ENCODE peak calls at places on chromosome 5, in five cellular contexts. U, W, R, L and G are unnamed samples. For H3K4me1, the result is how much of the 10 kb centered on the place peaks cover.

GRCh38 chr5:133824661-133825254 is 143.7 kb downstream of the C5orf15 start:
- DNase-seq in U (no peak), W (no peak), R (no peak), L (peak), G (no peak)

GRCh38 chr5:59732301-59732700 is 161.2 kb downstream of the PDE4D start:
- DNase-seq in U (no peak), W (no peak), R (no peak), L (no peak), G (no peak)

GRCh38 chr5:107418071-107418470 is 252.7 kb downstream of the EFNA5 start:
- DNase-seq in U (no peak), W (no peak), R (no peak), L (no peak), G (no peak)

GRCh38 chr5:110054240-110054639 is 364.5 kb downstream of the MAN2A1 start:
- DNase-seq in U (peak), W (peak), R (no peak), L (no peak), G (peak)

GRCh38 chr5:121979691-121980090 is 17.9 kb downstream of the SRFBP1 start:
- DNase-seq in U (peak), W (no peak), R (no peak), L (no peak), G (no peak)

GRCh38 chr5:134490925-134491271 is 34.6 kb upstream of the JADE2 start:
- DNase-seq in U (no peak), W (no peak), R (no peak), L (peak), G (no peak)

GRCh38 chr5:91499943-91500531 is 116.9 kb upstream of the ARRDC3 start:
- DNase-seq in U (peak), W (peak), R (peak), L (no peak), G (peak)

GRCh38 chr5:159104058-159104651 is 4.4 kb upstream of the EBF1 start:
- DNase-seq in U (peak), W (peak), R (peak), L (peak), G (peak)

GRCh38 chr5:23506329-23507236 is 826 bp upstream of the PRDM9 start:
- DNase-seq in U (peak), W (no peak), R (no peak), L (no peak), G (peak)

GRCh38 chr5:110441035-110441434 is 285.4 kb downstream of the TMEM232 start:
- DNase-seq in U (peak), W (peak), R (peak), L (no peak), G (peak)

GRCh38 chr5:84242286-84242685 is 142.4 kb downstream of the EDIL3 start:
- DNase-seq in U (no peak), W (peak), R (no peak), L (no peak), G (peak)

GRCh38 chr5:168874713-168875380 is 295.7 kb upstream of the PANK3 start:
- DNase-seq in U (peak), W (no peak), R (no peak), L (no peak), G (peak)

GRCh38 chr5:38825494-38825893 is 20.3 kb upstream of the OSMR start:
- DNase-seq in U (no peak), W (no peak), R (no peak), L (no peak), G (peak)

GRCh38 chr5:37553720-37554402 is 174.7 kb downstream of the WDR70 start:
- DNase-seq in U (no peak), W (peak), R (no peak), L (no peak), G (peak)

GRCh38 chr5:82352146-82352791 is 74.1 kb upstream of the RPS23 start:
- DNase-seq in U (no peak), W (peak), R (no peak), L (no peak), G (peak)

GRCh38 chr5:158718738-158719505 is 380.8 kb downstream of the EBF1 start:
- DNase-seq in U (no peak), W (peak), R (no peak), L (no peak), G (peak)

GRCh38 chr5:149134778-149135169 is 6.5 kb upstream of the ABLIM3 start:
- DNase-seq in U (no peak), W (no peak), R (no peak), L (no peak), G (peak)

GRCh38 chr5:67196537-67197059 is at the start of gene CD180:
- DNase-seq in U (no peak), W (no peak), R (no peak), L (no peak), G (no peak)

GRCh38 chr5:150659360-150660107 is 1.5 kb upstream of the MYOZ3 start:
- DNase-seq in U (no peak), W (no peak), R (no peak), L (no peak), G (no peak)

GRCh38 chr5:158119852-158120708 is 261.1 kb upstream of the CLINT1 start:
- DNase-seq in U (no peak), W (peak), R (no peak), L (no peak), G (peak)

GRCh38 chr5:79133121-79133656 is 21.6 kb downstream of the BHMT start:
- DNase-seq in U (peak), W (peak), R (peak), L (no peak), G (peak)

GRCh38 chr5:171848487-171848886 is 62.9 kb downstream of the SMIM23 start:
- DNase-seq in U (no peak), W (no peak), R (no peak), L (no peak), G (no peak)

DNA sequence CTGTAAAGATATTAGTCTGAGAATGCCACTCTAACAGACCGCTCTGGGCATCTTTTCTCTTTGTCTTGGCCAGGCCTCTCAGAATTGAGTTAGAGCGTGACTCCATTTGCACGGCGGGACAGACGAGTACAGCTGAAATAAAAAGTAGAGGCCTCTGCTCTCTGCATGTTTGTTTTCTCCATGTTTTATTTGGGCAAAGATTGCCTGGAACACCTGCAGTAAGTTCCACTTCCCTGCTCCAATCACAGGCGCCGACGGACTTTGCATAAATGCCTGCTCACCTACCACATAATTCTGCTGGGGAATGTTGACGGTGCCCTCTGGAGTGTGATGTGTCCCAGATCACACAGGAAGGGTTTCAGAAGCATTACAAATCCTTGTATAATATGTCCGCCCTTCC is 10.6 kb downstream of the SPOCK1 start:
- DNase-seq in U (no peak), W (no peak), R (no peak), L (no peak), G (no peak)
- H3K9ac ChIP-seq in U (no peak), W (no peak), R (no peak), L (no peak), G (no peak)

DNA sequence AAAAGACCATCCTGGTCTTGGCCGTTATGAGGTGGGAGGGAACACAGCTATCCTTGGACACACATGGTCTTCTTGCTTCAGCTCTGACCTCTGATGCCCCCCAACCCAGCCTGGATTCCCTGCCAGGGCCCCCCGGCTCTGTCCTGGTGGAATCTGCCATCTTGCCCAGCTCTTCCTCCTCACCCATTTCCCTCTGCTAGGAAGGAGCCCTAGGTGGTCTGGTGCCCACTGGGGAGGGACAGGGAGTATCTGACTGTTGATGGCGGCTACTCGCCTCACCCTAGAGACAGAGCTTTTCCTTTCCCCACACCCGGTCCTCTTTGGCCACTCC is 30.1 kb downstream of the CXXC5 start:
- DNase-seq in U (no peak), W (no peak), R (no peak), L (peak), G (no peak)
- H3K4me1 ChIP-seq in U (under half), W (half or more), R (under half), L (under half), G (under half)

GRCh38 chr5:2755811-2756210 is 4.3 kb upstream of the IRX2 start:
- DNase-seq in U (no peak), W (no peak), R (no peak), L (peak), G (peak)

GRCh38 chr5:2757563-2758311 is 6.3 kb upstream of the IRX2 start:
- DNase-seq in U (peak), W (peak), R (no peak), L (peak), G (peak)

GRCh38 chr5:2756211-2756746 is 4.8 kb upstream of the IRX2 start:
- DNase-seq in U (peak), W (peak), R (no peak), L (peak), G (peak)

GRCh38 chr5:2755371-2755715 is 3.9 kb upstream of the IRX2 start:
- DNase-seq in U (no peak), W (no peak), R (no peak), L (no peak), G (no peak)

GRCh38 chr5:2756764-2757163 is 5.3 kb upstream of the IRX2 start:
- DNase-seq in U (peak), W (no peak), R (no peak), L (peak), G (peak)
- H3K9ac ChIP-seq in U (peak), W (peak), R (peak), L (no peak), G (peak)

GRCh38 chr5:173458819-173459218 is 130.6 kb upstream of the STC2 start:
- DNase-seq in U (no peak), W (no peak), R (no peak), L (no peak), G (peak)
- H3K4me1 ChIP-seq in U (under half), W (under half), R (under half), L (under half), G (under half)

GRCh38 chr5:181198905-181199519 is 6.0 kb downstream of the TRIM7 start:
- DNase-seq in U (no peak), W (no peak), R (no peak), L (no peak), G (no peak)
- H3K9ac ChIP-seq in U (no peak), W (no peak), R (no peak), L (no peak), G (no peak)

GRCh38 chr5:141844414-141845097 is 33.7 kb downstream of the PCDH1 start:
- DNase-seq in U (no peak), W (no peak), R (no peak), L (peak), G (no peak)
- H3K4me1 ChIP-seq in U (under half), W (under half), R (under half), L (half or more), G (under half)

GRCh38 chr5:36156124-36156601 is 4.3 kb downstream of the SKP2 start:
- DNase-seq in U (peak), W (peak), R (no peak), L (no peak), G (peak)

GRCh38 chr5:36160617-36161016 is 8.7 kb downstream of the SKP2 start:
- DNase-seq in U (no peak), W (no peak), R (no peak), L (no peak), G (no peak)

GRCh38 chr5:36155291-36155690 is 3.4 kb downstream of the SKP2 start:
- DNase-seq in U (peak), W (no peak), R (no peak), L (no peak), G (no peak)

GRCh38 chr5:36156619-36157018 is 4.7 kb downstream of the SKP2 start:
- DNase-seq in U (peak), W (peak), R (no peak), L (no peak), G (peak)

DNA sequence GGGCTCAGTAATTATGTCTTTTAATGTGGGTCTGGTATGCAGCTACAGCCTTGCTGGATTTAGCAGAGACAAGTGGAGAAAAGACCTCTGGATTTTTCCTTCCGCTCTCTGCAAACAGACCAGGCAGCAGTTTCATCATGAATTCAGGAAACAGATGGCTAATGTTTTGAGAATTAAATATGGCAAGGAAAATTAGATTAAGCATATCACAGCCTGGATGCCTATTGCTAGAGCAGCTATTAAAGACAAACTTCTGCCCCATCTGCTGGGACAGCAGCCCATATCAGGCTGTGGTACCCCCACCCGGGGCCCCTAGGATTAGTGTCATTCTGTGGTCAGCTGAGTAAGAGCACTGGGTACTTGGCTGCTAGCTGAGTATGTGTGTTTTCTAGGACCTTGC is 6.2 kb downstream of the SKP2 start:
- DNase-seq in U (no peak), W (no peak), R (no peak), L (no peak), G (peak)
- H3K9ac ChIP-seq in U (no peak), W (no peak), R (no peak), L (no peak), G (no peak)

GRCh38 chr5:119290607-119291006 is 65.2 kb upstream of the TNFAIP8 start:
- DNase-seq in U (no peak), W (no peak), R (no peak), L (no peak), G (no peak)

GRCh38 chr5:119288364-119289047 is 67.3 kb upstream of the TNFAIP8 start:
- DNase-seq in U (no peak), W (peak), R (no peak), L (no peak), G (peak)

GRCh38 chr5:119291056-119291455 is 64.8 kb upstream of the TNFAIP8 start:
- DNase-seq in U (no peak), W (no peak), R (no peak), L (no peak), G (no peak)

GRCh38 chr5:119290161-119290569 is 65.7 kb upstream of the TNFAIP8 start:
- DNase-seq in U (no peak), W (peak), R (no peak), L (no peak), G (no peak)

GRCh38 chr5:119289413-119289812 is 66.4 kb upstream of the TNFAIP8 start:
- DNase-seq in U (no peak), W (no peak), R (no peak), L (no peak), G (no peak)
- H3K4me1 ChIP-seq in U (under half), W (under half), R (under half), L (under half), G (under half)

GRCh38 chr5:1316588-1316902 is 21.7 kb upstream of the TERT start:
- DNase-seq in U (no peak), W (no peak), R (no peak), L (no peak), G (no peak)

GRCh38 chr5:1316941-1317340 is 22.1 kb upstream of the TERT start:
- DNase-seq in U (no peak), W (no peak), R (no peak), L (no peak), G (no peak)

GRCh38 chr5:1315709-1316587 is 21.1 kb upstream of the TERT start:
- DNase-seq in U (peak), W (no peak), R (no peak), L (peak), G (peak)

GRCh38 chr5:1314564-1314982 is 19.7 kb upstream of the TERT start:
- DNase-seq in U (no peak), W (no peak), R (no peak), L (peak), G (no peak)

GRCh38 chr5:1315018-1315708 is 20.3 kb upstream of the TERT start:
- DNase-seq in U (no peak), W (no peak), R (no peak), L (peak), G (no peak)
- H3K9ac ChIP-seq in U (no peak), W (no peak), R (no peak), L (no peak), G (no peak)

GRCh38 chr5:132461235-132461634 is 29.3 kb downstream of the IRF1 start:
- DNase-seq in U (no peak), W (no peak), R (no peak), L (no peak), G (no peak)
- H3K4me1 ChIP-seq in U (under half), W (under half), R (under half), L (under half), G (under half)